ENCODE peak calls at places on chromosomes 12 and 14, in five cellular contexts. A, T, S, M and E are unnamed samples.

GRCh38 chr14:60637490-60638452 is 11.5 kb downstream of the SIX1 start:
- DNase-seq in S (peak), M (no peak), T (no peak), A (no peak), E (no peak)

GRCh38 chr12:108090107-108090899 is 38.8 kb upstream of the WSCD2 start:
- DNase-seq in T (no peak), A (no peak), M (no peak), S (no peak), E (no peak)

GRCh38 chr12:122412851-122413433 is 9.5 kb downstream of the CLIP1 start:
- DNase-seq in M (no peak), S (no peak), T (no peak), A (no peak), E (no peak)

GRCh38 chr12:42961395-42961794 is 371.8 kb upstream of the PRICKLE1 start:
- DNase-seq in A (no peak), M (no peak), T (peak), S (no peak), E (no peak)

GRCh38 chr12:39798429-39798828 is 178.8 kb upstream of the ABCD2 start:
- DNase-seq in M (no peak), T (no peak), A (no peak), S (no peak), E (no peak)

GRCh38 chr12:123681605-123682004 is 10.7 kb downstream of the TCTN2 start:
- DNase-seq in M (no peak), A (no peak), S (no peak), T (no peak), E (no peak)

GRCh38 chr12:106135075-106135474 is 3.7 kb downstream of the NUAK1 start:
- DNase-seq in S (no peak), T (no peak), A (no peak), M (no peak), E (no peak)

GRCh38 chr14:29927596-29928341 is at the start of gene PRKD1:
- DNase-seq in M (no peak), A (peak), T (no peak), S (peak), E (peak)

GRCh38 chr12:94875525-94875924 is 128.0 kb downstream of the NDUFA12 start:
- DNase-seq in T (no peak), S (no peak), A (no peak), M (peak), E (no peak)

GRCh38 chr14:94021001-94021400 is 5.1 kb upstream of the OTUB2 start:
- DNase-seq in A (no peak), M (no peak), S (no peak), T (no peak), E (no peak)

GRCh38 chr12:9163392-9163791 is 44.8 kb downstream of the PZP start:
- DNase-seq in M (no peak), A (no peak), S (no peak), T (no peak), E (no peak)

GRCh38 chr12:130181211-130181610 is 18.9 kb downstream of the FZD10 start:
- DNase-seq in T (no peak), A (no peak), S (no peak), M (no peak), E (no peak)

GRCh38 chr14:51020024-51020710 is 74.7 kb downstream of the TRIM9 start:
- DNase-seq in S (peak), M (no peak), A (no peak), T (peak), E (no peak)

GRCh38 chr12:65725376-65725775 is 98.9 kb upstream of the HMGA2 start:
- DNase-seq in S (no peak), T (no peak), A (no peak), M (no peak), E (no peak)

GRCh38 chr12:124484526-124484953 is 82.9 kb downstream of the NCOR2 start:
- DNase-seq in T (no peak), A (no peak), S (no peak), M (peak), E (no peak)

GRCh38 chr14:93546642-93547041 is 115.9 kb downstream of the UNC79 start:
- DNase-seq in S (no peak), M (no peak), T (no peak), A (no peak), E (no peak)

GRCh38 chr14:35197015-35197414 is 74.7 kb downstream of the PRORP start:
- DNase-seq in S (no peak), A (no peak), T (no peak), M (no peak), E (no peak)

GRCh38 chr14:90837355-90837754 is 21.1 kb upstream of the TTC7B start:
- DNase-seq in T (no peak), S (no peak), A (no peak), M (no peak), E (no peak)

GRCh38 chr14:33386771-33387170 is 448.1 kb downstream of the NPAS3 start:
- DNase-seq in T (no peak), S (no peak), A (no peak), M (no peak), E (no peak)

GRCh38 chr14:101707285-101707842 is 54.1 kb upstream of the PPP2R5C start:
- DNase-seq in T (peak), A (peak), M (peak), S (no peak), E (no peak)

GRCh38 chr14:93330609-93331000 is 2.2 kb downstream of the BTBD7 start:
- DNase-seq in S (no peak), A (no peak), T (no peak), M (no peak), E (no peak)

GRCh38 chr12:61781021-61781581 is 479.1 kb upstream of the USP15 start:
- DNase-seq in A (no peak), T (no peak), S (no peak), M (no peak), E (no peak)

GRCh38 chr14:31190220-31190605 is 17.4 kb downstream of the HECTD1 start:
- DNase-seq in A (no peak), S (no peak), T (no peak), M (no peak), E (no peak)

GRCh38 chr14:37599527-37600368 is 4.3 kb downstream of the TTC6 start:
- DNase-seq in S (no peak), M (no peak), T (no peak), A (no peak), E (no peak)

GRCh38 chr12:131471271-131471905 is 239.5 kb upstream of the SFSWAP start:
- DNase-seq in M (no peak), S (no peak), A (no peak), T (no peak), E (no peak)

GRCh38 chr12:53211476-53212381 is 4.7 kb upstream of the ITGB7 start:
- DNase-seq in A (peak), M (peak), S (no peak), T (no peak), E (no peak)

GRCh38 chr14:55377236-55377635 is 34.4 kb downstream of the ATG14 start:
- DNase-seq in S (no peak), M (no peak), A (no peak), T (no peak), E (no peak)

GRCh38 chr12:19447386-19447785 is 8.1 kb downstream of the AEBP2 start:
- DNase-seq in A (no peak), S (no peak), M (no peak), T (no peak), E (no peak)
- H3K4me3 ChIP-seq in A (no peak), S (no peak), M (no peak), T (no peak), E (no peak)

GRCh38 chr12:121096199-121096798 is 36.4 kb upstream of the P2RX7 start:
- DNase-seq in S (no peak), T (no peak), M (no peak), A (no peak), E (no peak)
- H3K4me3 ChIP-seq in S (peak), T (no peak), M (no peak), A (no peak), E (peak)

DNA sequence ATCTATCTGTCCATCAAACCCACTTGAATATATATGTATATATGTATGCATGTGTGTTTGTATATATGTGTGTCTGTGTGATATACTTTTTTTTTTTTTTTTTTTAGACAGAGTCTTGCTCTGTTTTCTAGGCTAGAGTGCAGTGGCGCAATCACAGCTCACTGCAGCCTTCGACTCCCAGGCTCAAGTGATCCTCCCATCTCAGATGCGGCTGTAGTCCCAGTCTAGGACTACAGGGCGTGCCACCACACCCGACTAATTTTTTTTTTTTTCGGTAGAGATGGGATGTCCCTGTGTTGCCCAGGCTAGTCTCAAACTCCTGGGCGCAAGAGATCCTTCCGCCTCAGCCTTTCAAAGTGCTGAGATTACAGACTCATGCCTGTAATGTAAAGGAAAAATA is 13.0 kb upstream of the APOBEC1 start:
- DNase-seq in S (no peak), A (no peak), M (no peak), T (no peak), E (no peak)
- H3K4me3 ChIP-seq in S (no peak), A (no peak), M (no peak), T (no peak), E (no peak)

DNA sequence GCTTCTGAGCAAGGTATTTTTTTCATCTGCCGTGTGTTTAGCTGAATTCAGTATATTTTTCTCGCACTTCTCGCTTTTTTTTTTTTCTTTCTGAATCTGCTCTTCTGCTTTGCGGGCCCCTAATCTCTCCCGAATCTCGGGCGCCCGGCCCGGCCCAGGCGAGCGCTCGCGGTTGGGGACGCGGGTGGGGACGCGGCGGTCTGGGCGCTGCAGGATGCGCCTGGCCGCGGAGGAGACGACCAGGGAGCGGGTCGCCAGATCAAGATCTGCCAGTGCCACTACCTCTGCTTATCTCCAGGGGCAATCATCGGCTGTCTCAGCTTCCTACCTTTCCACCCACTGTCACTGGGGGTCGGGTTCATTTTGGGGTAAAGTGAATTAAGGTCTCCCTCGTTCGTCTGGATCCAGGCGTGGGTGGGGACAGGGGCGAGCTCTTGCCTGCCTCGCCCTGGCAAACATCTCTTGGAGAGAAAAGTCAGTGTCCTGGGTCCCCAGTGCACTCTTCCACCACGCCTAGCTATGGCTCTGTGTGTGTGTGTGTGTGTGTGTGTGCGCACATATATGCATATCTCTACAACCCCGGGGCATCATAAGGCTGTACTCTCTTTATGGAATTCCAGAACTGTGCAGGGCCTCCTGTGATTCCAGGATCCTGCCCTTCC is 422.3 kb downstream of the VRK1 start:
- DNase-seq in T (no peak), A (no peak), M (no peak), S (no peak), E (no peak)
- H3K4me3 ChIP-seq in T (peak), A (no peak), M (no peak), S (peak), E (peak)

DNA sequence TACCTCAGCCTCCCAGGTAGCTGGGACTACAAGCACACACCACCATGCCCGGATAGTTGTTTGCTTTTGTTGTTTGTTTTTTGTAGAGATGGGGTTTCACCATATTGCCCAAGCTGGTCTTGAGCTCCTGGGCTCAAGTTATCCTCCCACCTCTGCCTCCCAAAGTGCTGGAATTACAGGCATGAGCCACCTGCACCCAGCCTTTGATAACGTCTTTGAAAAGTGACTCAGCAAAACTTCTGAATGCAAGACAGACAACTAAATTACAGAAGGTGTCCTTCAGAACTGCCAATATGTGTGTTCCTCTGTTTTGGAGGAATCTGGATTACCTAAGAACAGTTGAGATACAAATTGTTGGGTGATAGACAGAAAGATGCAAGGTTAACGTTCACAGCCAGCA is 99.8 kb downstream of the ESR2 start:
- DNase-seq in A (no peak), S (no peak), M (no peak), T (no peak), E (no peak)
- H3K4me3 ChIP-seq in A (no peak), S (no peak), M (no peak), T (no peak), E (no peak)